ENCODE peak calls at places on chromosomes 3 and 15, in six cellular contexts. I is psoas muscle, B is cardiac fibroblast, T is astrocyte of the spinal cord, J is DND-41, H is AG04450. L is an unnamed sample.

GRCh38 chr15:25173241-25174028 is 218.6 kb downstream of the SNRPN start:
- DNase-seq in I (peak; percentile 26), B (no peak), T (no peak), J (no peak), H (no peak), L (no peak)

GRCh38 chr3:123789160-123789559 is 95.0 kb downstream of the MYLK start:
- DNase-seq in I (no peak), B (no peak), T (no peak), J (no peak), H (no peak), L (no peak)

GRCh38 chr15:97502038-97502437 is 458.5 kb upstream of the ARRDC4 start:
- DNase-seq in I (no peak), B (peak; percentile 48), T (peak; percentile 39), J (no peak), H (no peak), L (no peak)

GRCh38 chr3:44648564-44649229 is at the start of gene ZNF35:
- DNase-seq in I (peak; percentile 88), B (peak; percentile 92), T (peak; percentile 91), J (no peak), H (peak; percentile 75), L (peak; percentile 75)

GRCh38 chr3:43185656-43186375 is 79.9 kb upstream of the POMGNT2 start:
- DNase-seq in I (no peak), B (peak; percentile 17), T (peak; percentile 38), J (no peak), H (peak; percentile 65), L (no peak)

GRCh38 chr3:133330043-133330442 is 69.8 kb upstream of the BFSP2 start:
- DNase-seq in I (no peak), B (no peak), T (peak; percentile 17), J (no peak), H (no peak), L (no peak)

GRCh38 chr3:85709483-85709882 is 750.7 kb downstream of the CADM2 start:
- DNase-seq in I (no peak), B (no peak), T (no peak), J (no peak), H (no peak), L (no peak)

GRCh38 chr3:101850327-101851048 is 1.2 kb downstream of the NFKBIZ start:
- DNase-seq in I (no peak), B (peak; percentile 74), T (peak; percentile 80), J (peak; percentile 33), H (no peak), L (no peak)

GRCh38 chr15:70493787-70494514 is 269.4 kb downstream of the UACA start:
- DNase-seq in I (no peak), B (no peak), T (peak; percentile 35), J (no peak), H (no peak), L (peak; percentile 88)

GRCh38 chr3:632571-633170 is 436.1 kb downstream of the CHL1 start:
- DNase-seq in I (no peak), B (peak; percentile 37), T (peak; percentile 44), J (peak; percentile 53), H (no peak), L (no peak)

GRCh38 chr15:57259511-57260143 is 116.7 kb upstream of the CGNL1 start:
- DNase-seq in I (no peak), B (no peak), T (peak; percentile 17), J (no peak), H (no peak), L (no peak)

GRCh38 chr3:127799476-127800222 is 22.7 kb downstream of the MGLL start:
- DNase-seq in I (peak; percentile 39), B (peak; percentile 77), T (peak; percentile 90), J (no peak), H (peak; percentile 80), L (no peak)

GRCh38 chr15:51366911-51367310 is 25.5 kb downstream of the GLDN start:
- DNase-seq in I (no peak), B (peak; percentile 84), T (peak; percentile 38), J (no peak), H (peak; percentile 13), L (no peak)

GRCh38 chr3:49900491-49901153 is 3.1 kb downstream of the MST1R start:
- DNase-seq in I (peak; percentile 82), B (peak; percentile 35), T (peak; percentile 54), J (no peak), H (no peak), L (no peak)

GRCh38 chr15:82540055-82540983 is at the start of gene RPS17:
- DNase-seq in I (peak; percentile 98), B (peak; percentile 98), T (peak; percentile 97), J (peak; percentile 95), H (peak; percentile 89), L (peak; percentile 98)

GRCh38 chr15:38768970-38769369 is 204.4 kb upstream of the RASGRP1 start:
- DNase-seq in I (no peak), B (peak; percentile 61), T (peak; percentile 40), J (no peak), H (peak; percentile 7), L (no peak)

GRCh38 chr3:133503409-133503808 is 70.1 kb upstream of the CDV3 start:
- DNase-seq in I (no peak), B (no peak), T (no peak), J (no peak), H (no peak), L (no peak)

GRCh38 chr3:38834110-38834509 is 18.1 kb upstream of the SCN10A start:
- DNase-seq in I (peak; percentile 78), B (peak; percentile 94), T (peak; percentile 92), J (no peak), H (peak; percentile 55), L (no peak)

GRCh38 chr15:89023311-89023961 is 64.8 kb upstream of the ABHD2 start:
- DNase-seq in I (no peak), B (no peak), T (no peak), J (no peak), H (no peak), L (no peak)

GRCh38 chr3:145357453-145357852 is 803.5 kb downstream of the PLOD2 start:
- DNase-seq in I (no peak), B (no peak), T (no peak), J (no peak), H (no peak), L (no peak)

GRCh38 chr3:166274342-166274741 is 437.1 kb upstream of the BCHE start:
- DNase-seq in I (no peak), B (no peak), T (peak; percentile 55), J (no peak), H (no peak), L (no peak)

GRCh38 chr3:23161896-23162570 is 41.1 kb upstream of the UBE2E2 start:
- DNase-seq in I (no peak), B (no peak), T (peak; percentile 33), J (no peak), H (no peak), L (no peak)

GRCh38 chr3:140552898-140553297 is 125.0 kb upstream of the TRIM42 start:
- DNase-seq in I (no peak), B (no peak), T (no peak), J (no peak), H (no peak), L (no peak)

GRCh38 chr3:178255315-178255714 is 280.9 kb upstream of the KCNMB2 start:
- DNase-seq in I (no peak), B (peak; percentile 87), T (peak; percentile 47), J (no peak), H (no peak), L (no peak)

GRCh38 chr15:45333550-45333949 is 44.8 kb downstream of the GATM start:
- DNase-seq in I (peak; percentile 70), B (peak; percentile 31), T (peak; percentile 6), J (no peak), H (no peak), L (no peak)
- TF ChIP-seq CTCF in I (no peak), B (no peak), T (no peak), J (no peak), H (no peak), L (no peak)

GRCh38 chr3:109081746-109082510 is 36.0 kb downstream of the MORC1 start:
- DNase-seq in I (no peak), B (peak; percentile 54), T (peak; percentile 52), J (peak; percentile 30), H (peak; percentile 10), L (no peak)
- TF ChIP-seq CTCF in I (peak; percentile 64), B (peak; percentile 86), T (peak; percentile 86), J (peak; percentile 81), H (peak; percentile 90), L (peak; percentile 67)

DNA sequence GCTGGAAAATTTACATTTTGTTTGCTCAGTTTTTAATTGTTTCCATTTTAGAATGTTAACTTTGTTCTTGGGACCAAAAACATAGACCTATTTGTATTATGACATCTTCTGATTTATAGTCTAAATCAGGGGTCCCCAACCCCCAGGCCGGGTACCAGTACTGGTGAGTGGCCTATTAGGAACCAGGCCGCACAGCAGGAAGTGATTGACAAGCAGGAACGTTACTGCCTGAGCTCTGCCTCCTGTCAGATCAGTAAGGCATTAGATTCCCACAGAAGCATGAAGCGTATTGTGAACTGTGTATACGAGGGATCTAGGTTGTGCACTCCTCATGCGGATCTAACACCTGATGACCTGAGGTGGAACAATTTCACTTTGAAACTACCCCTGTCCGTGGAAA is 51.9 kb downstream of the GHSR start:
- DNase-seq in I (no peak), B (no peak), T (no peak), J (no peak), H (no peak), L (no peak)
- TF ChIP-seq CTCF in I (no peak), B (no peak), T (no peak), J (no peak), H (no peak), L (no peak)

GRCh38 chr3:179421500-179421899 is 29.8 kb downstream of the GNB4 start:
- DNase-seq in I (no peak), B (peak; percentile 77), T (peak; percentile 45), J (no peak), H (peak; percentile 3), L (no peak)
- TF ChIP-seq CTCF in I (peak; percentile 38), B (peak; percentile 56), T (peak; percentile 51), J (peak; percentile 39), H (peak; percentile 59), L (peak; percentile 43)

GRCh38 chr15:66706225-66706732 is 4.2 kb downstream of the SMAD6 start:
- DNase-seq in I (no peak), B (peak; percentile 78), T (no peak), J (no peak), H (no peak), L (no peak)
- TF ChIP-seq CTCF in I (no peak), B (peak; percentile 35), T (peak; percentile 57), J (peak; percentile 48), H (peak; percentile 55), L (peak; percentile 61)

GRCh38 chr3:130635285-130635684 is 111.3 kb downstream of the PIK3R4 start:
- DNase-seq in I (no peak), B (no peak), T (no peak), J (no peak), H (no peak), L (no peak)
- TF ChIP-seq CTCF in I (no peak), B (no peak), T (no peak), J (no peak), H (no peak), L (no peak)

GRCh38 chr15:101276501-101277037 is 716 bp downstream of the SELENOS start:
- DNase-seq in I (no peak), B (peak; percentile 52), T (peak; percentile 47), J (peak; percentile 57), H (no peak), L (no peak)
- TF ChIP-seq CTCF in I (no peak), B (peak; percentile 41), T (peak; percentile 50), J (peak; percentile 31), H (peak; percentile 54), L (no peak)